ENCODE peak calls at places on chromosomes 1 and 21, in eight cellular contexts. One of them, this sample, is unnamed.

GRCh38 chr21:30408782-30409494 is 13.1 kb downstream of the KRTAP13-1 start:
- DNase-seq in LoVo: peak
- DNase-seq in SHP77 treated with DMSO at 0.1 percent for 48 hours: peak
- DNase-seq in ureter: no peak
- DNase-seq in activated CD4-positive, alpha-beta T cell treated with anti-CD3 and anti-CD28 coated beads for 24 hours: no peak
- DNase-seq in GM12865: peak
- DNase-seq in stimulated activated CD4-positive, alpha-beta T cell treated with anti-CD3 and anti-CD28 coated beads, TNF-alpha, amount 100 ng/mL, for 1 hour: no peak
- DNase-seq in stimulated activated naive B cell treated with anti-CD40 and anti-IgM and Interleukin-4, amounts not matched to agents 10 μg/mL and 1 μg/mL and 100 μg/mL, for 72 hours: no peak
- DNase-seq in this sample: peak

GRCh38 chr1:24998554-24999245 is 68.6 kb upstream of the RUNX3 start:
- DNase-seq in LoVo: no peak
- DNase-seq in SHP77 treated with DMSO at 0.1 percent for 48 hours: no peak
- DNase-seq in ureter: no peak
- DNase-seq in activated CD4-positive, alpha-beta T cell treated with anti-CD3 and anti-CD28 coated beads for 24 hours: no peak
- DNase-seq in GM12865: no peak
- DNase-seq in stimulated activated CD4-positive, alpha-beta T cell treated with anti-CD3 and anti-CD28 coated beads, TNF-alpha, amount 100 ng/mL, for 1 hour: no peak
- DNase-seq in stimulated activated naive B cell treated with anti-CD40 and anti-IgM and Interleukin-4, amounts not matched to agents 10 μg/mL and 1 μg/mL and 100 μg/mL, for 72 hours: no peak
- DNase-seq in this sample: no peak

GRCh38 chr1:16628361-16629111 is 15.2 kb upstream of the NBPF1 start:
- DNase-seq in LoVo: no peak
- DNase-seq in SHP77 treated with DMSO at 0.1 percent for 48 hours: no peak
- DNase-seq in ureter: peak
- DNase-seq in activated CD4-positive, alpha-beta T cell treated with anti-CD3 and anti-CD28 coated beads for 24 hours: no peak
- DNase-seq in GM12865: no peak
- DNase-seq in stimulated activated CD4-positive, alpha-beta T cell treated with anti-CD3 and anti-CD28 coated beads, TNF-alpha, amount 100 ng/mL, for 1 hour: no peak
- DNase-seq in stimulated activated naive B cell treated with anti-CD40 and anti-IgM and Interleukin-4, amounts not matched to agents 10 μg/mL and 1 μg/mL and 100 μg/mL, for 72 hours: no peak
- DNase-seq in this sample: no peak

GRCh38 chr21:32009263-32009662 is 136.4 kb downstream of the HUNK start:
- DNase-seq in LoVo: no peak
- DNase-seq in SHP77 treated with DMSO at 0.1 percent for 48 hours: no peak
- DNase-seq in ureter: no peak
- DNase-seq in activated CD4-positive, alpha-beta T cell treated with anti-CD3 and anti-CD28 coated beads for 24 hours: no peak
- DNase-seq in GM12865: no peak
- DNase-seq in stimulated activated CD4-positive, alpha-beta T cell treated with anti-CD3 and anti-CD28 coated beads, TNF-alpha, amount 100 ng/mL, for 1 hour: no peak
- DNase-seq in stimulated activated naive B cell treated with anti-CD40 and anti-IgM and Interleukin-4, amounts not matched to agents 10 μg/mL and 1 μg/mL and 100 μg/mL, for 72 hours: no peak
- DNase-seq in this sample: no peak

GRCh38 chr1:3060601-3061551 is 8.1 kb upstream of the PRDM16 start:
- DNase-seq in LoVo: no peak
- DNase-seq in SHP77 treated with DMSO at 0.1 percent for 48 hours: no peak
- DNase-seq in ureter: no peak
- DNase-seq in activated CD4-positive, alpha-beta T cell treated with anti-CD3 and anti-CD28 coated beads for 24 hours: no peak
- DNase-seq in GM12865: no peak
- DNase-seq in stimulated activated CD4-positive, alpha-beta T cell treated with anti-CD3 and anti-CD28 coated beads, TNF-alpha, amount 100 ng/mL, for 1 hour: no peak
- DNase-seq in stimulated activated naive B cell treated with anti-CD40 and anti-IgM and Interleukin-4, amounts not matched to agents 10 μg/mL and 1 μg/mL and 100 μg/mL, for 72 hours: no peak
- DNase-seq in this sample: no peak

GRCh38 chr1:7389786-7390603 is 381.1 kb upstream of the VAMP3 start:
- DNase-seq in LoVo: no peak
- DNase-seq in SHP77 treated with DMSO at 0.1 percent for 48 hours: no peak
- DNase-seq in ureter: peak
- DNase-seq in activated CD4-positive, alpha-beta T cell treated with anti-CD3 and anti-CD28 coated beads for 24 hours: no peak
- DNase-seq in GM12865: no peak
- DNase-seq in stimulated activated CD4-positive, alpha-beta T cell treated with anti-CD3 and anti-CD28 coated beads, TNF-alpha, amount 100 ng/mL, for 1 hour: no peak
- DNase-seq in stimulated activated naive B cell treated with anti-CD40 and anti-IgM and Interleukin-4, amounts not matched to agents 10 μg/mL and 1 μg/mL and 100 μg/mL, for 72 hours: no peak
- DNase-seq in this sample: no peak

GRCh38 chr1:58158465-58159423 is 387.8 kb downstream of the OMA1 start:
- DNase-seq in LoVo: no peak
- DNase-seq in SHP77 treated with DMSO at 0.1 percent for 48 hours: no peak
- DNase-seq in ureter: no peak
- DNase-seq in activated CD4-positive, alpha-beta T cell treated with anti-CD3 and anti-CD28 coated beads for 24 hours: no peak
- DNase-seq in GM12865: no peak
- DNase-seq in stimulated activated CD4-positive, alpha-beta T cell treated with anti-CD3 and anti-CD28 coated beads, TNF-alpha, amount 100 ng/mL, for 1 hour: no peak
- DNase-seq in stimulated activated naive B cell treated with anti-CD40 and anti-IgM and Interleukin-4, amounts not matched to agents 10 μg/mL and 1 μg/mL and 100 μg/mL, for 72 hours: no peak
- DNase-seq in this sample: no peak

GRCh38 chr21:45293726-45294401 is 6.2 kb upstream of the POFUT2 start:
- DNase-seq in LoVo: no peak
- DNase-seq in SHP77 treated with DMSO at 0.1 percent for 48 hours: no peak
- DNase-seq in ureter: peak
- DNase-seq in activated CD4-positive, alpha-beta T cell treated with anti-CD3 and anti-CD28 coated beads for 24 hours: no peak
- DNase-seq in GM12865: no peak
- DNase-seq in stimulated activated CD4-positive, alpha-beta T cell treated with anti-CD3 and anti-CD28 coated beads, TNF-alpha, amount 100 ng/mL, for 1 hour: no peak
- DNase-seq in stimulated activated naive B cell treated with anti-CD40 and anti-IgM and Interleukin-4, amounts not matched to agents 10 μg/mL and 1 μg/mL and 100 μg/mL, for 72 hours: no peak
- DNase-seq in this sample: no peak

GRCh38 chr1:222644649-222645005 is 26.7 kb downstream of the MIA3 start:
- DNase-seq in LoVo: no peak
- DNase-seq in SHP77 treated with DMSO at 0.1 percent for 48 hours: no peak
- DNase-seq in ureter: no peak
- DNase-seq in activated CD4-positive, alpha-beta T cell treated with anti-CD3 and anti-CD28 coated beads for 24 hours: no peak
- DNase-seq in GM12865: no peak
- DNase-seq in stimulated activated CD4-positive, alpha-beta T cell treated with anti-CD3 and anti-CD28 coated beads, TNF-alpha, amount 100 ng/mL, for 1 hour: no peak
- DNase-seq in stimulated activated naive B cell treated with anti-CD40 and anti-IgM and Interleukin-4, amounts not matched to agents 10 μg/mL and 1 μg/mL and 100 μg/mL, for 72 hours: no peak
- DNase-seq in this sample: no peak

GRCh38 chr1:40919475-40920011 is 57.4 kb upstream of the CITED4 start:
- DNase-seq in LoVo: no peak
- DNase-seq in SHP77 treated with DMSO at 0.1 percent for 48 hours: no peak
- DNase-seq in ureter: no peak
- DNase-seq in activated CD4-positive, alpha-beta T cell treated with anti-CD3 and anti-CD28 coated beads for 24 hours: no peak
- DNase-seq in GM12865: no peak
- DNase-seq in stimulated activated CD4-positive, alpha-beta T cell treated with anti-CD3 and anti-CD28 coated beads, TNF-alpha, amount 100 ng/mL, for 1 hour: no peak
- DNase-seq in stimulated activated naive B cell treated with anti-CD40 and anti-IgM and Interleukin-4, amounts not matched to agents 10 μg/mL and 1 μg/mL and 100 μg/mL, for 72 hours: no peak
- DNase-seq in this sample: no peak

GRCh38 chr1:56183151-56183550 is 396.2 kb downstream of the PLPP3 start:
- DNase-seq in LoVo: no peak
- DNase-seq in SHP77 treated with DMSO at 0.1 percent for 48 hours: no peak
- DNase-seq in ureter: no peak
- DNase-seq in activated CD4-positive, alpha-beta T cell treated with anti-CD3 and anti-CD28 coated beads for 24 hours: no peak
- DNase-seq in GM12865: no peak
- DNase-seq in stimulated activated CD4-positive, alpha-beta T cell treated with anti-CD3 and anti-CD28 coated beads, TNF-alpha, amount 100 ng/mL, for 1 hour: no peak
- DNase-seq in stimulated activated naive B cell treated with anti-CD40 and anti-IgM and Interleukin-4, amounts not matched to agents 10 μg/mL and 1 μg/mL and 100 μg/mL, for 72 hours: no peak
- DNase-seq in this sample: no peak

GRCh38 chr1:230127105-230128054 is 60.3 kb downstream of the GALNT2 start:
- DNase-seq in LoVo: no peak
- DNase-seq in SHP77 treated with DMSO at 0.1 percent for 48 hours: no peak
- DNase-seq in ureter: no peak
- DNase-seq in activated CD4-positive, alpha-beta T cell treated with anti-CD3 and anti-CD28 coated beads for 24 hours: peak
- DNase-seq in GM12865: no peak
- DNase-seq in stimulated activated CD4-positive, alpha-beta T cell treated with anti-CD3 and anti-CD28 coated beads, TNF-alpha, amount 100 ng/mL, for 1 hour: peak
- DNase-seq in stimulated activated naive B cell treated with anti-CD40 and anti-IgM and Interleukin-4, amounts not matched to agents 10 μg/mL and 1 μg/mL and 100 μg/mL, for 72 hours: no peak
- DNase-seq in this sample: no peak

GRCh38 chr1:1058088-1058905 is 15.8 kb downstream of the RNF223 start:
- DNase-seq in LoVo: no peak
- DNase-seq in SHP77 treated with DMSO at 0.1 percent for 48 hours: no peak
- DNase-seq in ureter: no peak
- DNase-seq in activated CD4-positive, alpha-beta T cell treated with anti-CD3 and anti-CD28 coated beads for 24 hours: no peak
- DNase-seq in GM12865: no peak
- DNase-seq in stimulated activated CD4-positive, alpha-beta T cell treated with anti-CD3 and anti-CD28 coated beads, TNF-alpha, amount 100 ng/mL, for 1 hour: no peak
- DNase-seq in stimulated activated naive B cell treated with anti-CD40 and anti-IgM and Interleukin-4, amounts not matched to agents 10 μg/mL and 1 μg/mL and 100 μg/mL, for 72 hours: no peak
- DNase-seq in this sample: no peak

GRCh38 chr1:94819945-94820746 is at the start of gene SLC44A3:
- DNase-seq in LoVo: peak
- DNase-seq in SHP77 treated with DMSO at 0.1 percent for 48 hours: no peak
- DNase-seq in ureter: peak
- DNase-seq in activated CD4-positive, alpha-beta T cell treated with anti-CD3 and anti-CD28 coated beads for 24 hours: peak
- DNase-seq in GM12865: peak
- DNase-seq in stimulated activated CD4-positive, alpha-beta T cell treated with anti-CD3 and anti-CD28 coated beads, TNF-alpha, amount 100 ng/mL, for 1 hour: no peak
- DNase-seq in stimulated activated naive B cell treated with anti-CD40 and anti-IgM and Interleukin-4, amounts not matched to agents 10 μg/mL and 1 μg/mL and 100 μg/mL, for 72 hours: no peak
- DNase-seq in this sample: peak

GRCh38 chr1:171641076-171641864 is 11.2 kb downstream of the MYOC start:
- DNase-seq in LoVo: no peak
- DNase-seq in SHP77 treated with DMSO at 0.1 percent for 48 hours: no peak
- DNase-seq in ureter: no peak
- DNase-seq in activated CD4-positive, alpha-beta T cell treated with anti-CD3 and anti-CD28 coated beads for 24 hours: no peak
- DNase-seq in GM12865: no peak
- DNase-seq in stimulated activated CD4-positive, alpha-beta T cell treated with anti-CD3 and anti-CD28 coated beads, TNF-alpha, amount 100 ng/mL, for 1 hour: no peak
- DNase-seq in stimulated activated naive B cell treated with anti-CD40 and anti-IgM and Interleukin-4, amounts not matched to agents 10 μg/mL and 1 μg/mL and 100 μg/mL, for 72 hours: no peak
- DNase-seq in this sample: no peak

GRCh38 chr21:44872568-44873355 is 728 bp downstream of the PTTG1IP start:
- DNase-seq in LoVo: no peak
- DNase-seq in SHP77 treated with DMSO at 0.1 percent for 48 hours: no peak
- DNase-seq in ureter: no peak
- DNase-seq in activated CD4-positive, alpha-beta T cell treated with anti-CD3 and anti-CD28 coated beads for 24 hours: no peak
- DNase-seq in GM12865: peak
- DNase-seq in stimulated activated CD4-positive, alpha-beta T cell treated with anti-CD3 and anti-CD28 coated beads, TNF-alpha, amount 100 ng/mL, for 1 hour: no peak
- DNase-seq in stimulated activated naive B cell treated with anti-CD40 and anti-IgM and Interleukin-4, amounts not matched to agents 10 μg/mL and 1 μg/mL and 100 μg/mL, for 72 hours: no peak
- DNase-seq in this sample: no peak

GRCh38 chr1:96414598-96414997 is 307.0 kb upstream of the PTBP2 start:
- DNase-seq in LoVo: no peak
- DNase-seq in SHP77 treated with DMSO at 0.1 percent for 48 hours: no peak
- DNase-seq in ureter: no peak
- DNase-seq in activated CD4-positive, alpha-beta T cell treated with anti-CD3 and anti-CD28 coated beads for 24 hours: no peak
- DNase-seq in GM12865: no peak
- DNase-seq in stimulated activated CD4-positive, alpha-beta T cell treated with anti-CD3 and anti-CD28 coated beads, TNF-alpha, amount 100 ng/mL, for 1 hour: no peak
- DNase-seq in stimulated activated naive B cell treated with anti-CD40 and anti-IgM and Interleukin-4, amounts not matched to agents 10 μg/mL and 1 μg/mL and 100 μg/mL, for 72 hours: no peak
- DNase-seq in this sample: no peak

GRCh38 chr1:52060822-52061221 is 4.7 kb downstream of the BTF3L4 start:
- DNase-seq in LoVo: no peak
- DNase-seq in SHP77 treated with DMSO at 0.1 percent for 48 hours: no peak
- DNase-seq in ureter: no peak
- DNase-seq in activated CD4-positive, alpha-beta T cell treated with anti-CD3 and anti-CD28 coated beads for 24 hours: no peak
- DNase-seq in GM12865: no peak
- DNase-seq in stimulated activated CD4-positive, alpha-beta T cell treated with anti-CD3 and anti-CD28 coated beads, TNF-alpha, amount 100 ng/mL, for 1 hour: no peak
- DNase-seq in stimulated activated naive B cell treated with anti-CD40 and anti-IgM and Interleukin-4, amounts not matched to agents 10 μg/mL and 1 μg/mL and 100 μg/mL, for 72 hours: no peak
- DNase-seq in this sample: no peak

GRCh38 chr21:42456457-42456856 is 39.6 kb downstream of the RSPH1 start:
- DNase-seq in LoVo: no peak
- DNase-seq in SHP77 treated with DMSO at 0.1 percent for 48 hours: no peak
- DNase-seq in ureter: no peak
- DNase-seq in activated CD4-positive, alpha-beta T cell treated with anti-CD3 and anti-CD28 coated beads for 24 hours: peak
- DNase-seq in GM12865: peak
- DNase-seq in stimulated activated CD4-positive, alpha-beta T cell treated with anti-CD3 and anti-CD28 coated beads, TNF-alpha, amount 100 ng/mL, for 1 hour: no peak
- DNase-seq in stimulated activated naive B cell treated with anti-CD40 and anti-IgM and Interleukin-4, amounts not matched to agents 10 μg/mL and 1 μg/mL and 100 μg/mL, for 72 hours: no peak
- DNase-seq in this sample: no peak